ENCODE peak calls at places on chromosomes 7 and 10, in ten cellular contexts. U, N, O, G, H, Y, K, L, X and S are unnamed samples.

GRCh38 chr10:116170815-116171250 is 102.2 kb downstream of the GFRA1 start:
- DNase-seq in G (peak; percentile 29), L (peak; percentile 69), U (no peak), X (peak; percentile 64), O (no peak), H (no peak), N (no peak), Y (no peak), K (no peak), S (no peak)

GRCh38 chr10:117804470-117805011 is 242.2 kb downstream of the RAB11FIP2 start:
- DNase-seq in O (peak; percentile 93), G (peak; percentile 65), X (no peak), L (no peak), Y (no peak), N (no peak), K (no peak), H (no peak), U (no peak), S (no peak)

GRCh38 chr7:18535811-18536413 is 40.4 kb downstream of the HDAC9 start:
- DNase-seq in N (no peak), G (no peak), H (peak; percentile 62), X (no peak), O (no peak), K (no peak), Y (no peak), U (no peak), L (no peak), S (no peak)

GRCh38 chr7:65983965-65984654 is 2.1 kb upstream of the GUSB start:
- DNase-seq in H (no peak), X (no peak), G (no peak), L (no peak), K (no peak), O (peak; percentile 32), U (no peak), N (peak; percentile 52), Y (no peak), S (no peak)

GRCh38 chr10:18473424-18474110 is 177.8 kb downstream of the NSUN6 start:
- DNase-seq in X (no peak), N (no peak), Y (no peak), U (no peak), O (peak; percentile 66), H (no peak), K (no peak), G (no peak), L (no peak), S (no peak)

GRCh38 chr10:22849077-22849810 is 78.6 kb upstream of the ARMC3 start:
- DNase-seq in U (no peak), N (no peak), O (peak; percentile 47), X (no peak), L (peak; percentile 54), H (no peak), K (no peak), G (no peak), Y (no peak), S (peak; percentile 42)

GRCh38 chr7:107078517-107078966 is 34.0 kb downstream of the PRKAR2B start:
- DNase-seq in O (no peak), K (no peak), L (no peak), H (no peak), U (no peak), X (no peak), Y (no peak), N (no peak), G (no peak), S (peak; percentile 66)

GRCh38 chr10:5942471-5942870 is 34.9 kb downstream of the IL15RA start:
- DNase-seq in U (no peak), K (no peak), G (no peak), O (no peak), Y (no peak), X (no peak), H (no peak), L (no peak), N (no peak), S (peak; percentile 77)

GRCh38 chr10:120456143-120456625 is 843 bp upstream of the PLPP4 start:
- DNase-seq in X (no peak), K (no peak), L (no peak), U (no peak), Y (no peak), G (peak; percentile 48), N (no peak), O (no peak), H (peak; percentile 52), S (no peak)

GRCh38 chr7:53697913-53698312 is 662.5 kb downstream of the POM121L12 start:
- DNase-seq in G (no peak), X (no peak), O (no peak), N (no peak), L (no peak), H (no peak), Y (no peak), U (no peak), K (no peak), S (no peak)

GRCh38 chr10:1085258-1085657 is 29.1 kb downstream of the WDR37 start:
- DNase-seq in L (no peak), U (no peak), X (no peak), O (no peak), Y (no peak), G (no peak), N (no peak), K (no peak), H (no peak), S (no peak)

GRCh38 chr10:29424017-29424416 is 135.1 kb downstream of the LYZL1 start:
- DNase-seq in U (no peak), L (no peak), K (no peak), H (no peak), O (peak; percentile 50), G (no peak), X (no peak), N (no peak), Y (no peak), S (no peak)

GRCh38 chr10:61963669-61964058 is 62.2 kb downstream of the ARID5B start:
- DNase-seq in L (no peak), Y (no peak), N (no peak), H (no peak), K (no peak), U (no peak), G (no peak), O (peak; percentile 43), X (no peak), S (no peak)

GRCh38 chr7:137652721-137653120 is 194.1 kb downstream of the DGKI start:
- DNase-seq in Y (no peak), X (no peak), U (no peak), K (no peak), O (no peak), N (no peak), H (no peak), G (no peak), L (peak; percentile 44), S (no peak)

GRCh38 chr10:14779053-14779649 is 4.5 kb upstream of the FAM107B start:
- DNase-seq in G (no peak), O (peak; percentile 29), H (no peak), U (no peak), X (peak; percentile 36), K (no peak), L (peak; percentile 72), N (no peak), Y (no peak), S (no peak)

GRCh38 chr10:103590060-103590459 is 96.6 kb downstream of the NEURL1 start:
- DNase-seq in G (no peak), O (no peak), Y (no peak), K (no peak), X (no peak), U (no peak), H (no peak), L (no peak), N (no peak), S (peak; percentile 71)

GRCh38 chr7:106872763-106873162 is 7.7 kb downstream of the PIK3CG start:
- DNase-seq in N (no peak), H (no peak), G (no peak), Y (no peak), X (no peak), L (no peak), U (no peak), K (no peak), O (no peak), S (no peak)

GRCh38 chr10:124754227-124754626 is 10.0 kb upstream of the FAM53B start:
- DNase-seq in G (no peak), L (no peak), X (no peak), H (no peak), N (no peak), O (no peak), K (no peak), U (no peak), Y (no peak), S (no peak)

GRCh38 chr10:92323079-92323478 is 32.1 kb downstream of the MARCHF5 start:
- DNase-seq in X (no peak), Y (no peak), K (no peak), G (no peak), H (no peak), U (no peak), O (no peak), N (no peak), L (no peak), S (no peak)

GRCh38 chr10:585502-585901 is 104.0 kb downstream of the DIP2C start:
- DNase-seq in O (no peak), Y (no peak), K (no peak), H (peak; percentile 58), X (no peak), U (no peak), G (no peak), N (no peak), L (no peak), S (no peak)

GRCh38 chr7:129875745-129876411 is 76.9 kb downstream of the UBE2H start:
- DNase-seq in L (peak; percentile 52), X (no peak), U (no peak), Y (no peak), N (no peak), O (no peak), G (no peak), K (no peak), H (no peak), S (no peak)

GRCh38 chr7:47361746-47362215 is 220.1 kb downstream of the TNS3 start:
- DNase-seq in O (no peak), H (no peak), U (no peak), G (no peak), X (peak; percentile 15), L (peak; percentile 72), N (peak; percentile 88), K (no peak), Y (no peak), S (no peak)

GRCh38 chr7:17690030-17690429 is 250.3 kb downstream of the SNX13 start:
- DNase-seq in Y (no peak), X (peak; percentile 33), L (peak; percentile 89), K (no peak), G (no peak), N (no peak), U (no peak), O (no peak), H (no peak), S (no peak)

GRCh38 chr7:158443688-158444483 is 143.7 kb downstream of the PTPRN2 start:
- DNase-seq in O (no peak), U (no peak), X (no peak), G (no peak), L (no peak), N (no peak), K (no peak), Y (no peak), H (no peak), S (no peak)

GRCh38 chr7:6360841-6361240 is 86.9 kb downstream of the DAGLB start:
- DNase-seq in N (no peak), Y (no peak), X (no peak), H (no peak), L (no peak), O (no peak), G (no peak), K (no peak), U (no peak), S (no peak)

GRCh38 chr10:119079572-119080520 is 771 bp downstream of the EIF3A start:
- DNase-seq in O (peak; percentile 80), K (no peak), U (peak; percentile 49), H (peak; percentile 72), N (peak; percentile 72), X (peak; percentile 61), G (peak; percentile 54), L (peak; percentile 92), Y (peak; percentile 44), S (peak; percentile 93)

GRCh38 chr10:33781666-33782395 is 447.4 kb upstream of the NRP1 start:
- DNase-seq in L (no peak), H (no peak), N (no peak), X (no peak), O (no peak), G (no peak), U (no peak), K (no peak), Y (no peak), S (no peak)

GRCh38 chr10:97520978-97521761 is 22.4 kb downstream of the UBTD1 start:
- DNase-seq in U (no peak), G (no peak), N (no peak), X (no peak), K (no peak), L (no peak), H (peak; percentile 77), O (no peak), Y (no peak), S (peak; percentile 56)